ENCODE peak calls at places on chromosome 6, in seven cellular contexts. One of them, this sample, is unnamed.

GRCh38 chr6:85460154-85460950 is 10.5 kb downstream of the NT5E start:
- DNase-seq in activated CD4-positive, alpha-beta T cell treated with anti-CD3 and anti-CD28 coated beads, Interleukin-2, amount 10 ng/mL, durations not matched to agents 24 days and 14 days: no peak
- DNase-seq in CD4-positive, CD25-positive, alpha-beta regulatory T cell: no peak
- DNase-seq in islet precursor cell: no peak
- DNase-seq in activated CD8-positive, alpha-beta memory T cell treated with anti-CD3 and anti-CD28 coated beads for 48 hours: no peak
- DNase-seq in esophagus squamous epithelium: no peak
- DNase-seq in fibroblast of mammary gland: no peak
- DNase-seq in this sample: no peak

GRCh38 chr6:132752255-132752654 is 5.4 kb downstream of the VNN2 start:
- DNase-seq in fibroblast of mammary gland: no peak
- DNase-seq in islet precursor cell: no peak
- DNase-seq in esophagus squamous epithelium: no peak
- DNase-seq in activated CD4-positive, alpha-beta T cell treated with anti-CD3 and anti-CD28 coated beads, Interleukin-2, amount 10 ng/mL, durations not matched to agents 24 days and 14 days: no peak
- DNase-seq in activated CD8-positive, alpha-beta memory T cell treated with anti-CD3 and anti-CD28 coated beads for 48 hours: no peak
- DNase-seq in CD4-positive, CD25-positive, alpha-beta regulatory T cell: no peak
- DNase-seq in this sample: no peak

GRCh38 chr6:91081452-91082067 is 494.7 kb upstream of the MAP3K7 start:
- DNase-seq in activated CD8-positive, alpha-beta memory T cell treated with anti-CD3 and anti-CD28 coated beads for 48 hours: no peak
- DNase-seq in fibroblast of mammary gland: peak; percentile 56
- DNase-seq in islet precursor cell: no peak
- DNase-seq in esophagus squamous epithelium: no peak
- DNase-seq in CD4-positive, CD25-positive, alpha-beta regulatory T cell: peak; percentile 29
- DNase-seq in activated CD4-positive, alpha-beta T cell treated with anti-CD3 and anti-CD28 coated beads, Interleukin-2, amount 10 ng/mL, durations not matched to agents 24 days and 14 days: no peak
- DNase-seq in this sample: peak; percentile 43

GRCh38 chr6:134683783-134684765 is 265.8 kb downstream of the ALDH8A1 start:
- DNase-seq in islet precursor cell: no peak
- DNase-seq in activated CD4-positive, alpha-beta T cell treated with anti-CD3 and anti-CD28 coated beads, Interleukin-2, amount 10 ng/mL, durations not matched to agents 24 days and 14 days: no peak
- DNase-seq in esophagus squamous epithelium: no peak
- DNase-seq in fibroblast of mammary gland: peak; percentile 83
- DNase-seq in activated CD8-positive, alpha-beta memory T cell treated with anti-CD3 and anti-CD28 coated beads for 48 hours: no peak
- DNase-seq in CD4-positive, CD25-positive, alpha-beta regulatory T cell: no peak
- DNase-seq in this sample: no peak

GRCh38 chr6:96611342-96611964 is 48.5 kb downstream of the FHL5 start:
- DNase-seq in activated CD4-positive, alpha-beta T cell treated with anti-CD3 and anti-CD28 coated beads, Interleukin-2, amount 10 ng/mL, durations not matched to agents 24 days and 14 days: no peak
- DNase-seq in activated CD8-positive, alpha-beta memory T cell treated with anti-CD3 and anti-CD28 coated beads for 48 hours: no peak
- DNase-seq in islet precursor cell: no peak
- DNase-seq in esophagus squamous epithelium: no peak
- DNase-seq in CD4-positive, CD25-positive, alpha-beta regulatory T cell: no peak
- DNase-seq in fibroblast of mammary gland: no peak
- DNase-seq in this sample: no peak

GRCh38 chr6:148885154-148885870 is 138.5 kb downstream of the UST start:
- DNase-seq in fibroblast of mammary gland: peak; percentile 94
- DNase-seq in CD4-positive, CD25-positive, alpha-beta regulatory T cell: no peak
- DNase-seq in esophagus squamous epithelium: no peak
- DNase-seq in activated CD8-positive, alpha-beta memory T cell treated with anti-CD3 and anti-CD28 coated beads for 48 hours: no peak
- DNase-seq in activated CD4-positive, alpha-beta T cell treated with anti-CD3 and anti-CD28 coated beads, Interleukin-2, amount 10 ng/mL, durations not matched to agents 24 days and 14 days: no peak
- DNase-seq in islet precursor cell: no peak
- DNase-seq in this sample: no peak

GRCh38 chr6:41194386-41194785 is 6.6 kb downstream of the TREML2 start:
- DNase-seq in CD4-positive, CD25-positive, alpha-beta regulatory T cell: no peak
- DNase-seq in activated CD8-positive, alpha-beta memory T cell treated with anti-CD3 and anti-CD28 coated beads for 48 hours: no peak
- DNase-seq in activated CD4-positive, alpha-beta T cell treated with anti-CD3 and anti-CD28 coated beads, Interleukin-2, amount 10 ng/mL, durations not matched to agents 24 days and 14 days: no peak
- DNase-seq in fibroblast of mammary gland: no peak
- DNase-seq in esophagus squamous epithelium: no peak
- DNase-seq in islet precursor cell: no peak
- DNase-seq in this sample: no peak

GRCh38 chr6:167553716-167554115 is 228.8 kb downstream of the TTLL2 start:
- DNase-seq in activated CD8-positive, alpha-beta memory T cell treated with anti-CD3 and anti-CD28 coated beads for 48 hours: no peak
- DNase-seq in CD4-positive, CD25-positive, alpha-beta regulatory T cell: no peak
- DNase-seq in esophagus squamous epithelium: no peak
- DNase-seq in islet precursor cell: no peak
- DNase-seq in fibroblast of mammary gland: no peak
- DNase-seq in activated CD4-positive, alpha-beta T cell treated with anti-CD3 and anti-CD28 coated beads, Interleukin-2, amount 10 ng/mL, durations not matched to agents 24 days and 14 days: no peak
- DNase-seq in this sample: no peak

GRCh38 chr6:32202186-32202585 is 9.7 kb upstream of the GPSM3 start:
- DNase-seq in activated CD4-positive, alpha-beta T cell treated with anti-CD3 and anti-CD28 coated beads, Interleukin-2, amount 10 ng/mL, durations not matched to agents 24 days and 14 days: no peak
- DNase-seq in esophagus squamous epithelium: no peak
- DNase-seq in activated CD8-positive, alpha-beta memory T cell treated with anti-CD3 and anti-CD28 coated beads for 48 hours: no peak
- DNase-seq in fibroblast of mammary gland: no peak
- DNase-seq in CD4-positive, CD25-positive, alpha-beta regulatory T cell: no peak
- DNase-seq in islet precursor cell: no peak
- DNase-seq in this sample: no peak

GRCh38 chr6:80508885-80509630 is 402.6 kb downstream of the BCKDHB start:
- DNase-seq in islet precursor cell: no peak
- DNase-seq in activated CD8-positive, alpha-beta memory T cell treated with anti-CD3 and anti-CD28 coated beads for 48 hours: no peak
- DNase-seq in fibroblast of mammary gland: peak; percentile 67
- DNase-seq in activated CD4-positive, alpha-beta T cell treated with anti-CD3 and anti-CD28 coated beads, Interleukin-2, amount 10 ng/mL, durations not matched to agents 24 days and 14 days: no peak
- DNase-seq in CD4-positive, CD25-positive, alpha-beta regulatory T cell: no peak
- DNase-seq in esophagus squamous epithelium: no peak
- DNase-seq in this sample: no peak

GRCh38 chr6:137921823-137922222 is 54.8 kb downstream of the TNFAIP3 start:
- DNase-seq in esophagus squamous epithelium: no peak
- DNase-seq in activated CD4-positive, alpha-beta T cell treated with anti-CD3 and anti-CD28 coated beads, Interleukin-2, amount 10 ng/mL, durations not matched to agents 24 days and 14 days: peak; percentile 54
- DNase-seq in fibroblast of mammary gland: no peak
- DNase-seq in islet precursor cell: no peak
- DNase-seq in activated CD8-positive, alpha-beta memory T cell treated with anti-CD3 and anti-CD28 coated beads for 48 hours: no peak
- DNase-seq in CD4-positive, CD25-positive, alpha-beta regulatory T cell: no peak
- DNase-seq in this sample: no peak

GRCh38 chr6:121627761-121628160 is 192.3 kb downstream of the GJA1 start:
- DNase-seq in activated CD8-positive, alpha-beta memory T cell treated with anti-CD3 and anti-CD28 coated beads for 48 hours: no peak
- DNase-seq in islet precursor cell: no peak
- DNase-seq in esophagus squamous epithelium: no peak
- DNase-seq in CD4-positive, CD25-positive, alpha-beta regulatory T cell: no peak
- DNase-seq in activated CD4-positive, alpha-beta T cell treated with anti-CD3 and anti-CD28 coated beads, Interleukin-2, amount 10 ng/mL, durations not matched to agents 24 days and 14 days: no peak
- DNase-seq in fibroblast of mammary gland: peak; percentile 43
- DNase-seq in this sample: no peak

GRCh38 chr6:6686748-6687601 is 98.5 kb downstream of the LY86 start:
- DNase-seq in fibroblast of mammary gland: peak; percentile 40
- DNase-seq in activated CD8-positive, alpha-beta memory T cell treated with anti-CD3 and anti-CD28 coated beads for 48 hours: no peak
- DNase-seq in activated CD4-positive, alpha-beta T cell treated with anti-CD3 and anti-CD28 coated beads, Interleukin-2, amount 10 ng/mL, durations not matched to agents 24 days and 14 days: peak; percentile 74
- DNase-seq in CD4-positive, CD25-positive, alpha-beta regulatory T cell: no peak
- DNase-seq in esophagus squamous epithelium: peak; percentile 45
- DNase-seq in islet precursor cell: peak; percentile 99
- DNase-seq in this sample: peak; percentile 22